ENCODE peak calls at places on chromosomes 5 and 9, in eight cellular contexts. Q is nucleus accumbens; A is MV-4-11; S is AML-193; I is ovary; E is NCI-H1694 treated with DMSO at 0.1 percent for 48 hours; G is stimulated activated naive B cell treated with anti-CD40 and anti-IgM and Interleukin-4, amounts not matched to agents 10 μg/mL and 1 μg/mL and 100 μg/mL, for 72 hours; O is occipital lobe. K is an unnamed sample.

GRCh38 chr9:115254781-115255180 is 136.8 kb upstream of the TNC start:
- DNase-seq in Q (no peak), A (no peak), S (no peak), I (no peak), E (peak), G (no peak), O (peak), K (no peak)

GRCh38 chr9:26919698-26920097 is 27.1 kb upstream of the CAAP1 start:
- DNase-seq in Q (no peak), A (no peak), S (no peak), I (no peak), E (no peak), G (no peak), O (no peak), K (no peak)

GRCh38 chr5:65020492-65020891 is 251.8 kb downstream of the CWC27 start:
- DNase-seq in Q (no peak), A (no peak), S (no peak), I (no peak), E (no peak), G (no peak), O (no peak), K (no peak)

GRCh38 chr9:136409557-136410455 is 608 bp downstream of the ENTR1 start:
- DNase-seq in Q (peak), A (no peak), S (peak), I (no peak), E (no peak), G (peak), O (peak), K (peak)

GRCh38 chr5:68418230-68418629 is 202.7 kb downstream of the PIK3R1 start:
- DNase-seq in Q (no peak), A (no peak), S (no peak), I (no peak), E (no peak), G (no peak), O (no peak), K (no peak)

GRCh38 chr5:142754031-142754430 is 16.1 kb upstream of the ARHGAP26 start:
- DNase-seq in Q (no peak), A (no peak), S (no peak), I (no peak), E (no peak), G (no peak), O (no peak), K (no peak)

GRCh38 chr5:66854429-66854828 is 258.2 kb downstream of the MAST4 start:
- DNase-seq in Q (no peak), A (peak), S (no peak), I (no peak), E (no peak), G (no peak), O (no peak), K (no peak)

GRCh38 chr5:149429839-149430721 is 51.0 kb upstream of the IL17B start:
- DNase-seq in Q (no peak), A (peak), S (peak), I (peak), E (no peak), G (no peak), O (no peak), K (peak)

GRCh38 chr5:66285343-66285942 is 141.3 kb downstream of the SREK1 start:
- DNase-seq in Q (no peak), A (no peak), S (no peak), I (no peak), E (no peak), G (no peak), O (no peak), K (no peak)

GRCh38 chr9:117963493-117963892 is 259.3 kb downstream of the TLR4 start:
- DNase-seq in Q (no peak), A (no peak), S (no peak), I (no peak), E (peak), G (no peak), O (no peak), K (no peak)

GRCh38 chr9:137077010-137077747 is at the start of gene UAP1L1:
- DNase-seq in Q (peak), A (peak), S (peak), I (no peak), E (no peak), G (no peak), O (peak), K (peak)

GRCh38 chr5:41722359-41722950 is 147.8 kb downstream of the OXCT1 start:
- DNase-seq in Q (no peak), A (peak), S (no peak), I (no peak), E (no peak), G (no peak), O (no peak), K (no peak)

GRCh38 chr9:94895668-94896067 is 169.2 kb downstream of the AOPEP start:
- DNase-seq in Q (no peak), A (no peak), S (no peak), I (no peak), E (no peak), G (no peak), O (no peak), K (no peak)

GRCh38 chr5:98880151-98880550 is 48.7 kb downstream of the CHD1 start:
- DNase-seq in Q (no peak), A (no peak), S (no peak), I (no peak), E (no peak), G (no peak), O (no peak), K (no peak)